ENCODE peak calls at places on chromosomes 1 and 21, in five cellular contexts. One of them, this sample, is unnamed.

GRCh38 chr1:220976390-220976789 is 97.1 kb downstream of the HLX start:
- DNase-seq in GM23248: peak; percentile 26
- DNase-seq in Peyer's patch: no peak
- DNase-seq in MM.1S: no peak
- DNase-seq in pancreas: no peak
- DNase-seq in this sample: no peak

GRCh38 chr21:14259669-14260458 is 43.9 kb downstream of the RBM11 start:
- DNase-seq in GM23248: peak; percentile 61
- DNase-seq in Peyer's patch: no peak
- DNase-seq in MM.1S: peak; percentile 18
- DNase-seq in pancreas: no peak
- DNase-seq in this sample: no peak

GRCh38 chr1:226870323-226871046 is at the start of gene PSEN2:
- DNase-seq in GM23248: peak; percentile 82
- DNase-seq in Peyer's patch: peak; percentile 65
- DNase-seq in MM.1S: peak; percentile 86
- DNase-seq in pancreas: peak; percentile 82
- DNase-seq in this sample: peak; percentile 93

GRCh38 chr1:218755128-218755527 is 410.0 kb downstream of the TGFB2 start:
- DNase-seq in GM23248: no peak
- DNase-seq in Peyer's patch: no peak
- DNase-seq in MM.1S: no peak
- DNase-seq in pancreas: no peak
- DNase-seq in this sample: no peak

GRCh38 chr1:58156124-58156468 is 390.4 kb downstream of the OMA1 start:
- DNase-seq in GM23248: no peak
- DNase-seq in Peyer's patch: no peak
- DNase-seq in MM.1S: no peak
- DNase-seq in pancreas: no peak
- DNase-seq in this sample: no peak

GRCh38 chr21:29018540-29018939 is 609 bp downstream of the RWDD2B start:
- DNase-seq in GM23248: peak; percentile 52
- DNase-seq in Peyer's patch: no peak
- DNase-seq in MM.1S: no peak
- DNase-seq in pancreas: no peak
- DNase-seq in this sample: no peak

GRCh38 chr1:72278461-72278860 is 3.9 kb downstream of the NEGR1 start:
- DNase-seq in GM23248: no peak
- DNase-seq in Peyer's patch: no peak
- DNase-seq in MM.1S: no peak
- DNase-seq in pancreas: no peak
- DNase-seq in this sample: no peak

GRCh38 chr1:29318724-29319123 is 82.4 kb downstream of the PTPRU start:
- DNase-seq in GM23248: no peak
- DNase-seq in Peyer's patch: no peak
- DNase-seq in MM.1S: no peak
- DNase-seq in pancreas: no peak
- DNase-seq in this sample: no peak

GRCh38 chr21:45850181-45850580 is 131.4 kb upstream of the COL6A1 start:
- DNase-seq in GM23248: no peak
- DNase-seq in Peyer's patch: no peak
- DNase-seq in MM.1S: no peak
- DNase-seq in pancreas: no peak
- DNase-seq in this sample: no peak

GRCh38 chr1:109488696-109489095 is 5.0 kb downstream of the ATXN7L2 start:
- DNase-seq in GM23248: no peak
- DNase-seq in Peyer's patch: no peak
- DNase-seq in MM.1S: no peak
- DNase-seq in pancreas: no peak
- DNase-seq in this sample: no peak

GRCh38 chr1:11887666-11888007 is 28.9 kb upstream of the NPPB start:
- DNase-seq in GM23248: no peak
- DNase-seq in Peyer's patch: no peak
- DNase-seq in MM.1S: no peak
- DNase-seq in pancreas: no peak
- DNase-seq in this sample: no peak

GRCh38 chr1:198520524-198521254 is 19.8 kb downstream of the ATP6V1G3 start:
- DNase-seq in GM23248: no peak
- DNase-seq in Peyer's patch: no peak
- DNase-seq in MM.1S: peak; percentile 60
- DNase-seq in pancreas: no peak
- DNase-seq in this sample: no peak
- H3K4me3 ChIP-seq in GM23248: no peak overlapping the region
- H3K4me3 ChIP-seq in Peyer's patch: no peak overlapping the region
- H3K4me3 ChIP-seq in MM.1S: peak overlapping the region; percentile 1
- H3K4me3 ChIP-seq in pancreas: no peak overlapping the region
- H3K4me3 ChIP-seq in this sample: no peak overlapping the region

GRCh38 chr1:9317591-9318331 is 25.1 kb downstream of the SPSB1 start:
- DNase-seq in GM23248: peak; percentile 80
- DNase-seq in Peyer's patch: no peak
- DNase-seq in MM.1S: no peak
- DNase-seq in pancreas: no peak
- DNase-seq in this sample: peak; percentile 61
- H3K27ac ChIP-seq in GM23248: peak overlapping the region; percentile 47
- H3K27ac ChIP-seq in Peyer's patch: peak overlapping the region; percentile 34
- H3K27ac ChIP-seq in MM.1S: no peak overlapping the region
- H3K27ac ChIP-seq in pancreas: no peak overlapping the region
- H3K27ac ChIP-seq in this sample: peak overlapping the region; percentile 23

DNA sequence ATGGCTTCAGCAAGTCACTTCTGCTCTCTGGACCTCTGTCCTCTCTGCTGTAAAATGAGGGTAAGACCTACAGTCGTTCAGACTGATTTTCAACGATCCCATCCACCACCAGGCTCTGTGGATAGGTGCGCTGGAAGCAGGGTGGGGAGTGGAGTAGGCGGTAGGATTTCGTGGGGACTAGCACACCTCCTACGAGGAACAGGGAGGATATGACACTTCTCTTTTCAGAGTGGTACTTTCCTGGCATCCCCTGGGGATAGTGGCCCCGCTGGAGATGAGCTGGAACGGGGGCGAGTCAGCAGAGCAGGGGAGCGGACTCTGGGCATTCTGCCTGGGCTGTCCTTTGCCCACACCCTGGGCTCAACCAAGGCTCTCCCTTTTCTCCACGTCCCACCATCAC is 17.7 kb downstream of the ETNK2 start:
- DNase-seq in GM23248: peak; percentile 14
- DNase-seq in Peyer's patch: no peak
- DNase-seq in MM.1S: no peak
- DNase-seq in pancreas: no peak
- DNase-seq in this sample: no peak
- H3K4me1 ChIP-seq in GM23248: peaks cover 27% of the 10 kb centered on the region
- H3K4me1 ChIP-seq in Peyer's patch: no peaks in the 10 kb centered on the region
- H3K4me1 ChIP-seq in MM.1S: no peaks in the 10 kb centered on the region
- H3K4me1 ChIP-seq in pancreas: peaks cover 20% of the 10 kb centered on the region
- H3K4me1 ChIP-seq in this sample: no peaks in the 10 kb centered on the region

DNA sequence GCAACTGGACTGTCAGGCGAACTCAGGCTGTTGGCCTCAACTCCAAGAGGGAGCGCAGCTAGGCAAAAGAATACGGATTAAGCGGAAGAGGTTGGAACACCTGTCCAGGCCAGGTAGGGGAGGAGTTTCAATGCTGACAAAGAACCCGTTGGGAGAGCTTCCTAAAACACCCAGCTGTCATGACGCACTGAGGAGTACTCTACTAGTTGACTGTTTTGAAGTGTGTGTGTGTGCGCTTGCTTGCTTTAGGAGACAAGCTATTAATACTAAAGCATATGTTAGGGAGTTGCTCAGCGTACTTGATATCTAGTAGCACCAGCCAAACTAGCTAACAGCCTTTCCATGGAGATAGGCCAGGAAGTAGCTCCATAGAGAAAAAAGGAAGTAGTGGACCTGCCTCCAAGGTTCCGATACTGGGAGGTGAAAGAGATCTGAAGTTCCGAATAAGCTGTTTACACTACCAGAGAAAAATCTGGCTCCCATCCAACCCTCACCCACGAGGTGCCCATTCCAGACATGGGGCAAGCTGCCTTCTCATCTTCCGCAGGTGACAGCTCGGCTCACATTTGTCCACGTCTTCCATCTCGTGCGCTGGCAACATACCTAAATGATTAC is 974 bp upstream of the FNBP1L start:
- DNase-seq in GM23248: peak; percentile 21
- DNase-seq in Peyer's patch: peak; percentile 21
- DNase-seq in MM.1S: no peak
- DNase-seq in pancreas: peak; percentile 77
- DNase-seq in this sample: no peak
- H3K4me3 ChIP-seq in GM23248: peak overlapping the region; percentile 93
- H3K4me3 ChIP-seq in Peyer's patch: peak overlapping the region; percentile 83
- H3K4me3 ChIP-seq in MM.1S: no peak overlapping the region
- H3K4me3 ChIP-seq in pancreas: peak overlapping the region; percentile 97
- H3K4me3 ChIP-seq in this sample: peak overlapping the region; percentile 91

DNA sequence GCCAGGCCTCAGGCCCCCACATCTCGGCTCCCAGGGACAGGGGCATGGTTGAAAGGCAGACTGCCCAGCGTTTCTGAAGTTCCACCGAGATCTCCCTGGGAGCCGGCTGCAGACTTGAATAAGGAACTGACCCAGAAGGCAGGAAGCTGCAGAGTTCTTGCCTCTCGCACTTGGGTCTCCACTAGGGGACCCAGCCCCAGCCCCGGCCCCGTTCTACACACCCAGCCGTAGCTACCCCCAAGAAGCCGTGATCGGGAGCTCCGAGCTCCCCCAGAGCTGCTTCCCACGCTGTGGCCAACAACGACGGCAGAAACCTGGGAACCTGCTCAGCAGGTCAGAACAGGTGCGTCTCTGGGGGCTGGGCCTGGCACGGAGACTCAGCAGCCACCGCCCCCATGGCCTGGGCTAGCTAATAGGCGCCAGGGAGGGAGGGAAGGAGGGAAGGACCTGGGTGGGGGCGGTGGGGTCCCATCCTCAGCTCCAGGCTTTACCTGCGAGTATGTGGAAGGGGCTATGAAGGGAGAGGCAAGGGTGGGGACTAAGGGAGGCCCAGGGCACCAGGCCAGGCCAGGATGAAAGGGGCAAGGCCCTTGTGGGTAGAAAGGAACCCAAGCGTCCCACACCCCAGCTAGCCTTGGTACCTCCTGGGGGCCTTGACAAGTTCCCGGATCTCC is at the start of gene NECTIN4:
- DNase-seq in GM23248: no peak
- DNase-seq in Peyer's patch: no peak
- DNase-seq in MM.1S: no peak
- DNase-seq in pancreas: peak; percentile 84
- DNase-seq in this sample: peak; percentile 74
- H3K27ac ChIP-seq in GM23248: peak within 1 kb of the TSS; percentile 32
- H3K27ac ChIP-seq in Peyer's patch: no peak within 1 kb of the TSS
- H3K27ac ChIP-seq in MM.1S: no peak within 1 kb of the TSS
- H3K27ac ChIP-seq in pancreas: peak within 1 kb of the TSS; percentile 73
- H3K27ac ChIP-seq in this sample: peak within 1 kb of the TSS; percentile 50

GRCh38 chr1:160552425-160552824 is 26.9 kb downstream of the CD84 start:
- DNase-seq in GM23248: no peak
- DNase-seq in Peyer's patch: no peak
- DNase-seq in MM.1S: no peak
- DNase-seq in pancreas: no peak
- DNase-seq in this sample: no peak
- H3K4me1 ChIP-seq in GM23248: no peaks in the 10 kb centered on the region
- H3K4me1 ChIP-seq in Peyer's patch: no peaks in the 10 kb centered on the region
- H3K4me1 ChIP-seq in MM.1S: no peaks in the 10 kb centered on the region
- H3K4me1 ChIP-seq in pancreas: peaks cover 11% of the 10 kb centered on the region
- H3K4me1 ChIP-seq in this sample: no peaks in the 10 kb centered on the region

GRCh38 chr1:1680031-1680911 is 12.3 kb downstream of the SLC35E2B start:
- DNase-seq in GM23248: no peak
- DNase-seq in Peyer's patch: peak; percentile 16
- DNase-seq in MM.1S: no peak
- DNase-seq in pancreas: no peak
- DNase-seq in this sample: peak; percentile 17

GRCh38 chr1:1683104-1683905 is 9.3 kb downstream of the SLC35E2B start:
- DNase-seq in GM23248: no peak
- DNase-seq in Peyer's patch: no peak
- DNase-seq in MM.1S: no peak
- DNase-seq in pancreas: no peak
- DNase-seq in this sample: peak; percentile 55

GRCh38 chr1:1680912-1681273 is 11.7 kb downstream of the SLC35E2B start:
- DNase-seq in GM23248: peak; percentile 32
- DNase-seq in Peyer's patch: no peak
- DNase-seq in MM.1S: no peak
- DNase-seq in pancreas: no peak
- DNase-seq in this sample: peak; percentile 14

GRCh38 chr1:1678581-1679380 is 13.8 kb downstream of the SLC35E2B start:
- DNase-seq in GM23248: no peak
- DNase-seq in Peyer's patch: peak; percentile 70
- DNase-seq in MM.1S: peak; percentile 86
- DNase-seq in pancreas: peak; percentile 19
- DNase-seq in this sample: peak; percentile 57

GRCh38 chr1:1677718-1678580 is 14.6 kb downstream of the SLC35E2B start:
- DNase-seq in GM23248: no peak
- DNase-seq in Peyer's patch: peak; percentile 90
- DNase-seq in MM.1S: peak; percentile 54
- DNase-seq in pancreas: peak; percentile 15
- DNase-seq in this sample: peak; percentile 28
- H3K4me3 ChIP-seq in GM23248: no peak overlapping the region
- H3K4me3 ChIP-seq in Peyer's patch: peak overlapping the region; percentile 5
- H3K4me3 ChIP-seq in MM.1S: peak overlapping the region; percentile 65
- H3K4me3 ChIP-seq in pancreas: no peak overlapping the region
- H3K4me3 ChIP-seq in this sample: no peak overlapping the region

DNA sequence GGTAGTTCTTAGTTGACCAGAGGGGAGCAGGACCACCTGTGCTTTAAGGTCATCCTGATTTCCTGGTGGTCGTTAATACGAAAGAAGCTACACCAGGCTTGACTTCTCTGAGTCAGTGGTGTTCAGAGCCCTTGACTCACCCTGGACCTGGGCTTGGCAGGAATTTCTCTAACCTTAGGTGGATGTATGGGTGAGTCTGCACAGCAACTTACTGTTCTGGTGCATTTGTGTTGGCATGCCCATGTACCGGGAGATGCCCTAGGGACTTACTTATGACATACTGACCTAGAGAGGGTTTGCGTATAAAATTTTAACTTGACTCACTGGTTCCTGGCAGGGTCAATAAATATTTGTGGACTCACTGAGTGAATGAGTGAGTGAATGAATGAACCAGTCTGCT is 304.6 kb downstream of the DISC1 start:
- DNase-seq in GM23248: no peak
- DNase-seq in Peyer's patch: no peak
- DNase-seq in MM.1S: no peak
- DNase-seq in pancreas: no peak
- DNase-seq in this sample: no peak
- H3K27ac ChIP-seq in GM23248: no peak overlapping the region
- H3K27ac ChIP-seq in Peyer's patch: no peak overlapping the region
- H3K27ac ChIP-seq in MM.1S: no peak overlapping the region
- H3K27ac ChIP-seq in pancreas: no peak overlapping the region
- H3K27ac ChIP-seq in this sample: no peak overlapping the region

This sample was measured in left lung.